ENCODE peak calls at places on chromosomes 16 and 17, in eight cellular contexts. One of them, this sample, is unnamed.

GRCh38 chr16:47084198-47084597 is 59.5 kb downstream of the NETO2 start:
- DNase-seq in dorsolateral prefrontal cortex: no peak
- DNase-seq in A549: no peak
- DNase-seq in AG10803: no peak
- DNase-seq in body of pancreas: no peak
- DNase-seq in fibroblast of villous mesenchyme: no peak
- DNase-seq in PC-9: no peak
- DNase-seq in brain microvascular endothelial cell: no peak
- DNase-seq in this sample: no peak

GRCh38 chr16:58384437-58385055 is 7.7 kb upstream of the GINS3 start:
- DNase-seq in dorsolateral prefrontal cortex: no peak
- DNase-seq in body of pancreas: no peak
- DNase-seq in PC-9: no peak
- DNase-seq in A549: no peak
- DNase-seq in brain microvascular endothelial cell: no peak
- DNase-seq in AG10803: no peak
- DNase-seq in fibroblast of villous mesenchyme: no peak
- DNase-seq in this sample: no peak

GRCh38 chr16:69741951-69742904 is 12.5 kb downstream of the NOB1 start:
- DNase-seq in A549: peak
- DNase-seq in AG10803: no peak
- DNase-seq in dorsolateral prefrontal cortex: no peak
- DNase-seq in PC-9: peak
- DNase-seq in brain microvascular endothelial cell: peak
- DNase-seq in fibroblast of villous mesenchyme: peak
- DNase-seq in body of pancreas: peak
- DNase-seq in this sample: no peak

GRCh38 chr17:7392696-7393612 is 1.4 kb downstream of the PLSCR3 start:
- DNase-seq in dorsolateral prefrontal cortex: no peak
- DNase-seq in AG10803: no peak
- DNase-seq in PC-9: no peak
- DNase-seq in A549: no peak
- DNase-seq in fibroblast of villous mesenchyme: no peak
- DNase-seq in body of pancreas: no peak
- DNase-seq in brain microvascular endothelial cell: no peak
- DNase-seq in this sample: no peak

GRCh38 chr17:22484826-22485225 is 792.5 kb downstream of the KCNJ18 start:
- DNase-seq in body of pancreas: no peak
- DNase-seq in PC-9: no peak
- DNase-seq in fibroblast of villous mesenchyme: no peak
- DNase-seq in brain microvascular endothelial cell: no peak
- DNase-seq in dorsolateral prefrontal cortex: no peak
- DNase-seq in AG10803: no peak
- DNase-seq in A549: no peak
- DNase-seq in this sample: no peak

GRCh38 chr17:67111808-67112207 is 67.5 kb downstream of the CACNG1 start:
- DNase-seq in A549: no peak
- DNase-seq in fibroblast of villous mesenchyme: no peak
- DNase-seq in dorsolateral prefrontal cortex: no peak
- DNase-seq in AG10803: no peak
- DNase-seq in PC-9: no peak
- DNase-seq in body of pancreas: no peak
- DNase-seq in brain microvascular endothelial cell: no peak
- DNase-seq in this sample: no peak

GRCh38 chr16:81645303-81645702 is 133.8 kb upstream of the PLCG2 start:
- DNase-seq in dorsolateral prefrontal cortex: peak
- DNase-seq in PC-9: no peak
- DNase-seq in body of pancreas: peak
- DNase-seq in A549: peak
- DNase-seq in brain microvascular endothelial cell: peak
- DNase-seq in fibroblast of villous mesenchyme: peak
- DNase-seq in AG10803: peak
- DNase-seq in this sample: peak

GRCh38 chr16:75764154-75764768 is 38.0 kb upstream of the CPHXL start:
- DNase-seq in A549: peak
- DNase-seq in dorsolateral prefrontal cortex: no peak
- DNase-seq in body of pancreas: peak
- DNase-seq in fibroblast of villous mesenchyme: peak
- DNase-seq in brain microvascular endothelial cell: peak
- DNase-seq in AG10803: peak
- DNase-seq in PC-9: peak
- DNase-seq in this sample: peak

DNA sequence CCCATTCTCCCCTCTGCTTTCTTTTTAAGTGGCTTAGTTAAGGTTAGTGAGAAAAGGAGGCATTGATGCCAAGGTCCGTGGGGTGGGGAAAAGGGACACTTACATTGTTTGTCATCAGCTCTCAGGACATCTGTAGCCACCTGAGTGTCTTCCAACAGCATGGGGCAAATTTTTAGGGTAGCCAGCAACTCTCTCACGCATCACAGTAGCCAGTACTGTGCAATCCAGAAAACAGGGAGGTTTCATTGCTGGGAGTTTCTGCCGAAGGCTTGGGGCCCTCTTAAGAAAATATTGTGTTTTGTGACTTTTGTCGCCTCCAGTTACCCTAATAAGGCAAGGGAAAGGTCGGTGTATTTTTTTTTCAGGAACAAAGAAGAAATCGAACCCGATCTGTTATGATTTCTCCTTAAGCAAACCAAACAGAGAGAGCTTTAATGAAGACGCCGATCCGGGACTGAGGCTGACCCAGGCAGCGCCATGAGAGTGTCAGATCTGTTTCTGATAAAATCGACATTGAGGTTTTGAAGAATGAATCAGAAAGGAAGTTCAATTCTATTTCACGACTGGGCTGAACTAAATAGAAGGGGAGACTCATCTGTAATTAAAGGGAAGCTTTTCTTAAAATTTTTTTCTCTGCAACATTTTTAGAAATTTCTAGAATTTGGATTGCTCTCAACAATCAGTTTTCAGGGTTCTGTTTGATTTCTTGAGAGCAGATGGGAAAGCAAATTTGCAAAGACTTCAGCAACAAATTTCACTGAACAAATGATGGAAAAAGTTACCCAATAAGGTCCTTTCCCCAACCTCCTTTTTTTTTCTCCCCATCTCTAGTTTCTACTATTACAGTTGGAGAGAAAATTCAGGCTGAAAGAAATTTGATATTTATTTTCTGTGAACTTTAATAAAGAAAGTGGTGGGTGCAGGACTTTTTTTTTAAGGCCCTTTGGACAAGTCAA is 144.7 kb upstream of the IRX3 start:
- DNase-seq in fibroblast of villous mesenchyme: peak
- DNase-seq in brain microvascular endothelial cell: no peak
- DNase-seq in dorsolateral prefrontal cortex: no peak
- DNase-seq in AG10803: peak
- DNase-seq in PC-9: peak
- DNase-seq in body of pancreas: no peak
- DNase-seq in A549: no peak
- DNase-seq in this sample: no peak
- H3K4me3 ChIP-seq in fibroblast of villous mesenchyme: no peak
- H3K4me3 ChIP-seq in brain microvascular endothelial cell: no peak
- H3K4me3 ChIP-seq in dorsolateral prefrontal cortex: no peak
- H3K4me3 ChIP-seq in AG10803: peak
- H3K4me3 ChIP-seq in PC-9: peak
- H3K4me3 ChIP-seq in body of pancreas: no peak
- H3K4me3 ChIP-seq in A549: no peak
- H3K4me3 ChIP-seq in this sample: peak

GRCh38 chr17:55722016-55722706 is 503 bp downstream of the TMEM100 start:
- DNase-seq in PC-9: no peak
- DNase-seq in fibroblast of villous mesenchyme: no peak
- DNase-seq in A549: no peak
- DNase-seq in brain microvascular endothelial cell: peak
- DNase-seq in AG10803: no peak
- DNase-seq in dorsolateral prefrontal cortex: no peak
- DNase-seq in body of pancreas: no peak
- DNase-seq in this sample: no peak

GRCh38 chr17:55723488-55723848 is 804 bp upstream of the TMEM100 start:
- DNase-seq in fibroblast of villous mesenchyme: no peak
- DNase-seq in PC-9: no peak
- DNase-seq in dorsolateral prefrontal cortex: no peak
- DNase-seq in A549: no peak
- DNase-seq in AG10803: no peak
- DNase-seq in body of pancreas: no peak
- DNase-seq in brain microvascular endothelial cell: no peak
- DNase-seq in this sample: no peak

GRCh38 chr17:55722742-55723487 is at the start of gene TMEM100:
- DNase-seq in fibroblast of villous mesenchyme: peak
- DNase-seq in PC-9: no peak
- DNase-seq in brain microvascular endothelial cell: peak
- DNase-seq in body of pancreas: no peak
- DNase-seq in AG10803: peak
- DNase-seq in dorsolateral prefrontal cortex: no peak
- DNase-seq in A549: no peak
- DNase-seq in this sample: peak

GRCh38 chr17:55717898-55718735 is 4.5 kb downstream of the TMEM100 start:
- DNase-seq in AG10803: peak
- DNase-seq in PC-9: peak
- DNase-seq in dorsolateral prefrontal cortex: peak
- DNase-seq in fibroblast of villous mesenchyme: peak
- DNase-seq in body of pancreas: peak
- DNase-seq in A549: peak
- DNase-seq in brain microvascular endothelial cell: peak
- DNase-seq in this sample: peak

DNA sequence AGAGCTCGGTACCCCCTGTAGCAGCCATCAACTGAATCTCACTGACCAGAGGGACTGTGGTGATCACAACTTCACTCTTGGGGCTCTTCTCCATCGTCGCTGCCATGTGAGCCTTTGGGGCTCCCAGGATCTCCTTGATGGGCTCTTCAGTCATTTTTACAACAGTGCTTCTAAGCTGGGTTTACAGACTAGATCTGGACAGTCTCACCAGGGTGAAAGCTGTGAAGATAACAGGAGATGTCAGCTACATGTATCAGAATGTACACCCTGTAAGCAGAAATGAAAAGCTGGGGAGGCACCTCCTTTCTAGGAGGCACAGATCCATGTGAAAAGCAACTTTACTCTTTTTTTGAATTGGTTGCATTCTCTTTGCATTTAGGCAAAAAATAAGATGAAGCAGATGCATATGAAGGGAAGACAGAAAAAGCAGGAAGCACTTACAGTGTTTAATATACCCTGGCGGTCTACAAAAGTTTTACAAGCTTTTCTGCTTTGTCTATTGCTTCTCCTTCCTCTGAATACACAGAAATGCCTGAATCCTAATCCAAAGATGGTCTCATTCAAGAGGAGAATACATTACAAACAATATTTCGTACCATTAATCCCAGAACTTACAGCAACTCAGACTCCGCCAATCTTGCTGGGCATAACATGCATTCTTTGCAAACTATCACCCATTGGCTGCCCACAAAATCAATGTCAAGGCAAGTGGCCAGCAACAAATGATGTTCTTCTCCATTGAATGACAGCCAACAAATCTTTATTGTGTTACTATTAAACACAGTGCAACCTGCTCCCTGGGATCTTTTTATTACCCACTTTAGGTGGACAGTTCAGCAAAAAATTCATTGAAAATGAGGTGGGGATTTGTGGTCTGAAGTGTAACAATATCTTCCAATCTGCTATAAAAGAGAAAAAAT is 1.5 kb downstream of the TMEM100 start:
- DNase-seq in A549: no peak
- DNase-seq in PC-9: no peak
- DNase-seq in AG10803: no peak
- DNase-seq in dorsolateral prefrontal cortex: no peak
- DNase-seq in fibroblast of villous mesenchyme: peak
- DNase-seq in brain microvascular endothelial cell: no peak
- DNase-seq in body of pancreas: no peak
- DNase-seq in this sample: no peak
- H3K4me3 ChIP-seq in A549: no peak
- H3K4me3 ChIP-seq in PC-9: no peak
- H3K4me3 ChIP-seq in AG10803: no peak
- H3K4me3 ChIP-seq in dorsolateral prefrontal cortex: no peak
- H3K4me3 ChIP-seq in fibroblast of villous mesenchyme: peak
- H3K4me3 ChIP-seq in brain microvascular endothelial cell: no peak
- H3K4me3 ChIP-seq in body of pancreas: no peak
- H3K4me3 ChIP-seq in this sample: no peak

GRCh38 chr16:10565167-10565566 is 15.2 kb downstream of the EMP2 start:
- DNase-seq in A549: no peak
- DNase-seq in brain microvascular endothelial cell: no peak
- DNase-seq in AG10803: no peak
- DNase-seq in dorsolateral prefrontal cortex: no peak
- DNase-seq in body of pancreas: no peak
- DNase-seq in PC-9: no peak
- DNase-seq in fibroblast of villous mesenchyme: no peak
- DNase-seq in this sample: no peak

GRCh38 chr16:10561425-10561824 is 19.0 kb downstream of the EMP2 start:
- DNase-seq in dorsolateral prefrontal cortex: no peak
- DNase-seq in AG10803: no peak
- DNase-seq in fibroblast of villous mesenchyme: no peak
- DNase-seq in A549: no peak
- DNase-seq in body of pancreas: no peak
- DNase-seq in PC-9: no peak
- DNase-seq in brain microvascular endothelial cell: no peak
- DNase-seq in this sample: no peak

GRCh38 chr16:10562361-10562899 is 18.0 kb downstream of the EMP2 start:
- DNase-seq in fibroblast of villous mesenchyme: no peak
- DNase-seq in PC-9: no peak
- DNase-seq in body of pancreas: no peak
- DNase-seq in brain microvascular endothelial cell: no peak
- DNase-seq in dorsolateral prefrontal cortex: no peak
- DNase-seq in AG10803: no peak
- DNase-seq in A549: no peak
- DNase-seq in this sample: no peak

GRCh38 chr16:10566613-10567012 is 13.8 kb downstream of the EMP2 start:
- DNase-seq in PC-9: no peak
- DNase-seq in body of pancreas: no peak
- DNase-seq in brain microvascular endothelial cell: no peak
- DNase-seq in AG10803: no peak
- DNase-seq in A549: no peak
- DNase-seq in dorsolateral prefrontal cortex: no peak
- DNase-seq in fibroblast of villous mesenchyme: no peak
- DNase-seq in this sample: no peak

GRCh38 chr16:10564591-10564990 is 15.8 kb downstream of the EMP2 start:
- DNase-seq in fibroblast of villous mesenchyme: no peak
- DNase-seq in brain microvascular endothelial cell: no peak
- DNase-seq in A549: no peak
- DNase-seq in AG10803: no peak
- DNase-seq in dorsolateral prefrontal cortex: no peak
- DNase-seq in body of pancreas: no peak
- DNase-seq in PC-9: no peak
- DNase-seq in this sample: no peak
- H3K4me3 ChIP-seq in fibroblast of villous mesenchyme: no peak
- H3K4me3 ChIP-seq in brain microvascular endothelial cell: no peak
- H3K4me3 ChIP-seq in A549: no peak
- H3K4me3 ChIP-seq in AG10803: no peak
- H3K4me3 ChIP-seq in dorsolateral prefrontal cortex: no peak
- H3K4me3 ChIP-seq in body of pancreas: no peak
- H3K4me3 ChIP-seq in PC-9: no peak
- H3K4me3 ChIP-seq in this sample: no peak

DNA sequence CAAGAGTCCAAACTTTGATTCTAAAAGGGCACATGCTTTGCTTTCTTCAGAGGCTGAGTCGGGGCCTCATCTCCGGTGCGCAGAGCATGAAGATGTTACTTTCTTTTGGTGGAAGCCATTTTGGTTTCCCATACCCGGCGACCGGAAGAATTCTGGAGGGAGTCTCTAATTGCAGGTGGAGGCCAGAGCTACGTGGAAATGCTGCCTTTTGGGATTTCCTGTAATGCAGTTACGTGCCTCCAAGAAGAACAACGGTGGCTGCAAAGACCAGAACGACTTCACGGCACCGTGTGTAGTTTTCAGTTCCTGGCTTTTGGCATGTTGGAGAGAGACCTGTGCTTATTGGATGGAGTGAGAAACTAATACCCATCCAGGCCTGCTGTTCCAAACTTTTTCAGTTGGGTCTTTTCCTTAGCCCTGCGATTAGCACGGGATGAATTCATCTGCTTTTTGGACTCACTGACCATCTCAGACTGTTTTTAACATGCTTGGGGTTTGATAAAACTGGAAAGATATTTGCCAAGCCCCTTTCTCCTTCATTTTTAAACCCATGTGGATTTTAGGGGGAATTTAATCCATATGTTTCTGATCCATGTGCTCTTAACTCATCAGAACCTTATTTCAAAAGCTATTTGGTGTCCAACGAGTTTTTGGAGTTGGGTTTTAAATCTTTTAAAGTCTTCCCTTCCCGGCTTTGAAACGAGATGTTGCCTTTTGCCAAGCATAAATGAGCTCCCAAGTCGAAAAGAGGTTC is 19.0 kb downstream of the FOXL1 start:
- DNase-seq in PC-9: no peak
- DNase-seq in brain microvascular endothelial cell: no peak
- DNase-seq in AG10803: no peak
- DNase-seq in body of pancreas: no peak
- DNase-seq in A549: no peak
- DNase-seq in dorsolateral prefrontal cortex: no peak
- DNase-seq in fibroblast of villous mesenchyme: no peak
- DNase-seq in this sample: no peak
- H3K4me3 ChIP-seq in PC-9: no peak
- H3K4me3 ChIP-seq in brain microvascular endothelial cell: no peak
- H3K4me3 ChIP-seq in AG10803: no peak
- H3K4me3 ChIP-seq in body of pancreas: no peak
- H3K4me3 ChIP-seq in A549: no peak
- H3K4me3 ChIP-seq in dorsolateral prefrontal cortex: no peak
- H3K4me3 ChIP-seq in fibroblast of villous mesenchyme: no peak
- H3K4me3 ChIP-seq in this sample: no peak